ENCODE peak calls at places on chromosome 17, in eight cellular contexts. One of them, this sample, is unnamed.

GRCh38 chr17:35752471-35752870 is 568 bp downstream of the GAS2L2 start:
- DNase-seq in Peyer's patch: no peak
- DNase-seq in tibial artery: no peak
- DNase-seq in left ventricle myocardium inferior: no peak
- DNase-seq in suprapubic skin: no peak
- DNase-seq in fibroblast of lung: no peak
- DNase-seq in K562: no peak
- DNase-seq in HFFc6: no peak
- DNase-seq in this sample: no peak

GRCh38 chr17:44932526-44933097 is 15.0 kb downstream of the KIF18B start:
- DNase-seq in Peyer's patch: no peak
- DNase-seq in tibial artery: peak
- DNase-seq in left ventricle myocardium inferior: peak
- DNase-seq in suprapubic skin: no peak
- DNase-seq in fibroblast of lung: no peak
- DNase-seq in K562: no peak
- DNase-seq in HFFc6: no peak
- DNase-seq in this sample: no peak

GRCh38 chr17:65064452-65065019 is 8.0 kb upstream of the GNA13 start:
- DNase-seq in Peyer's patch: no peak
- DNase-seq in tibial artery: no peak
- DNase-seq in left ventricle myocardium inferior: no peak
- DNase-seq in suprapubic skin: no peak
- DNase-seq in fibroblast of lung: peak
- DNase-seq in K562: peak
- DNase-seq in HFFc6: peak
- DNase-seq in this sample: no peak

GRCh38 chr17:75242461-75243042 is 18.9 kb downstream of the GGA3 start:
- DNase-seq in Peyer's patch: peak
- DNase-seq in tibial artery: no peak
- DNase-seq in left ventricle myocardium inferior: no peak
- DNase-seq in suprapubic skin: no peak
- DNase-seq in fibroblast of lung: no peak
- DNase-seq in K562: no peak
- DNase-seq in HFFc6: no peak
- DNase-seq in this sample: no peak

GRCh38 chr17:79810138-79811027 is 13.5 kb upstream of the CBX8 start:
- DNase-seq in Peyer's patch: peak
- DNase-seq in tibial artery: no peak
- DNase-seq in left ventricle myocardium inferior: peak
- DNase-seq in suprapubic skin: peak
- DNase-seq in fibroblast of lung: peak
- DNase-seq in K562: peak
- DNase-seq in HFFc6: peak
- DNase-seq in this sample: peak

GRCh38 chr17:29836643-29837042 is 93.4 kb downstream of the SSH2 start:
- DNase-seq in Peyer's patch: no peak
- DNase-seq in tibial artery: no peak
- DNase-seq in left ventricle myocardium inferior: no peak
- DNase-seq in suprapubic skin: no peak
- DNase-seq in fibroblast of lung: peak
- DNase-seq in K562: no peak
- DNase-seq in HFFc6: peak
- DNase-seq in this sample: no peak

GRCh38 chr17:83096401-83097220 is 17.2 kb downstream of the METRNL start:
- DNase-seq in Peyer's patch: no peak
- DNase-seq in tibial artery: no peak
- DNase-seq in left ventricle myocardium inferior: no peak
- DNase-seq in suprapubic skin: no peak
- DNase-seq in fibroblast of lung: no peak
- DNase-seq in K562: no peak
- DNase-seq in HFFc6: no peak
- DNase-seq in this sample: no peak

GRCh38 chr17:21019976-21020575 is 22.7 kb downstream of the USP22 start:
- DNase-seq in Peyer's patch: peak
- DNase-seq in tibial artery: peak
- DNase-seq in left ventricle myocardium inferior: peak
- DNase-seq in suprapubic skin: no peak
- DNase-seq in fibroblast of lung: no peak
- DNase-seq in K562: no peak
- DNase-seq in HFFc6: peak
- DNase-seq in this sample: no peak

GRCh38 chr17:82849076-82849945 is 9.5 kb upstream of the ZNF750 start:
- DNase-seq in Peyer's patch: no peak
- DNase-seq in tibial artery: no peak
- DNase-seq in left ventricle myocardium inferior: no peak
- DNase-seq in suprapubic skin: no peak
- DNase-seq in fibroblast of lung: no peak
- DNase-seq in K562: no peak
- DNase-seq in HFFc6: no peak
- DNase-seq in this sample: no peak

GRCh38 chr17:45223541-45224528 is 2.1 kb downstream of the FMNL1 start:
- DNase-seq in Peyer's patch: peak
- DNase-seq in tibial artery: no peak
- DNase-seq in left ventricle myocardium inferior: no peak
- DNase-seq in suprapubic skin: no peak
- DNase-seq in fibroblast of lung: no peak
- DNase-seq in K562: no peak
- DNase-seq in HFFc6: no peak
- DNase-seq in this sample: no peak

GRCh38 chr17:9242983-9243382 is 221.7 kb downstream of the NTN1 start:
- DNase-seq in Peyer's patch: no peak
- DNase-seq in tibial artery: no peak
- DNase-seq in left ventricle myocardium inferior: no peak
- DNase-seq in suprapubic skin: peak
- DNase-seq in fibroblast of lung: no peak
- DNase-seq in K562: no peak
- DNase-seq in HFFc6: no peak
- DNase-seq in this sample: no peak

GRCh38 chr17:9242497-9242881 is 221.2 kb downstream of the NTN1 start:
- DNase-seq in Peyer's patch: no peak
- DNase-seq in tibial artery: no peak
- DNase-seq in left ventricle myocardium inferior: no peak
- DNase-seq in suprapubic skin: peak
- DNase-seq in fibroblast of lung: no peak
- DNase-seq in K562: no peak
- DNase-seq in HFFc6: no peak
- DNase-seq in this sample: no peak

GRCh38 chr17:9241774-9242496 is 220.6 kb downstream of the NTN1 start:
- DNase-seq in Peyer's patch: no peak
- DNase-seq in tibial artery: no peak
- DNase-seq in left ventricle myocardium inferior: peak
- DNase-seq in suprapubic skin: peak
- DNase-seq in fibroblast of lung: no peak
- DNase-seq in K562: no peak
- DNase-seq in HFFc6: no peak
- DNase-seq in this sample: no peak

GRCh38 chr17:9241371-9241712 is 220.0 kb downstream of the NTN1 start:
- DNase-seq in Peyer's patch: no peak
- DNase-seq in tibial artery: peak
- DNase-seq in left ventricle myocardium inferior: peak
- DNase-seq in suprapubic skin: peak
- DNase-seq in fibroblast of lung: peak
- DNase-seq in K562: no peak
- DNase-seq in HFFc6: no peak
- DNase-seq in this sample: no peak

GRCh38 chr17:9244066-9245052 is 223.0 kb downstream of the NTN1 start:
- DNase-seq in Peyer's patch: no peak
- DNase-seq in tibial artery: peak
- DNase-seq in left ventricle myocardium inferior: no peak
- DNase-seq in suprapubic skin: peak
- DNase-seq in fibroblast of lung: peak
- DNase-seq in K562: no peak
- DNase-seq in HFFc6: peak
- DNase-seq in this sample: no peak
- TF ChIP-seq CTCF in Peyer's patch: no peak
- TF ChIP-seq CTCF in tibial artery: no peak
- TF ChIP-seq CTCF in left ventricle myocardium inferior: no peak
- TF ChIP-seq CTCF in suprapubic skin: no peak
- TF ChIP-seq CTCF in fibroblast of lung: no peak
- TF ChIP-seq CTCF in K562: no peak
- TF ChIP-seq CTCF in HFFc6: no peak
- TF ChIP-seq CTCF in this sample: no peak

DNA sequence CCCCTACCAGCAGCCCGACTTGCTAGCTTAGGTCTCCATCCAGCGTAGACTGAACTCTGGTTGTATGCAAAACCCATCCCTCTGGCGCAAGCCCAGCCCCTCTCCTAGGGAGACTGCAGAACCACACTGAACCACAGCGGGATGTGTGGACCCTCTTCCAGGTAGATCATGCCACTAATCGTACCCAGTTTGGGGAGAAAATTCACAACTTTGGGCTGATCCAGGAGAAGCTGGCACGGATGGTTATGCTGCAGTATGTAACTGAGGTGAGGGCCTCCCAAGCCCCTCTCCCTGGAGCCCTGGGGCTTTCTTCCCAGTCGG is 3.2 kb downstream of the ACADVL start:
- DNase-seq in Peyer's patch: no peak
- DNase-seq in tibial artery: no peak
- DNase-seq in left ventricle myocardium inferior: no peak
- DNase-seq in suprapubic skin: no peak
- DNase-seq in fibroblast of lung: no peak
- DNase-seq in K562: no peak
- DNase-seq in HFFc6: no peak
- DNase-seq in this sample: no peak
- TF ChIP-seq CTCF in Peyer's patch: no peak
- TF ChIP-seq CTCF in tibial artery: no peak
- TF ChIP-seq CTCF in left ventricle myocardium inferior: no peak
- TF ChIP-seq CTCF in suprapubic skin: no peak
- TF ChIP-seq CTCF in fibroblast of lung: no peak
- TF ChIP-seq CTCF in K562: no peak
- TF ChIP-seq CTCF in HFFc6: no peak
- TF ChIP-seq CTCF in this sample: no peak

GRCh38 chr17:17141860-17142552 is 64.1 kb downstream of the PLD6 start:
- DNase-seq in Peyer's patch: no peak
- DNase-seq in tibial artery: no peak
- DNase-seq in left ventricle myocardium inferior: peak
- DNase-seq in suprapubic skin: no peak
- DNase-seq in fibroblast of lung: peak
- DNase-seq in K562: peak
- DNase-seq in HFFc6: peak
- DNase-seq in this sample: no peak
- TF ChIP-seq CTCF in Peyer's patch: peak
- TF ChIP-seq CTCF in tibial artery: peak
- TF ChIP-seq CTCF in left ventricle myocardium inferior: peak
- TF ChIP-seq CTCF in suprapubic skin: peak
- TF ChIP-seq CTCF in fibroblast of lung: peak
- TF ChIP-seq CTCF in K562: peak
- TF ChIP-seq CTCF in HFFc6: peak
- TF ChIP-seq CTCF in this sample: peak

GRCh38 chr17:56833812-56834379 is at the start of the genes C17orf67 and DGKE:
- DNase-seq in Peyer's patch: peak
- DNase-seq in tibial artery: peak
- DNase-seq in left ventricle myocardium inferior: peak
- DNase-seq in suprapubic skin: peak
- DNase-seq in fibroblast of lung: peak
- DNase-seq in K562: peak
- DNase-seq in HFFc6: peak
- DNase-seq in this sample: peak

GRCh38 chr17:56832446-56832845 is 1.3 kb downstream of the C17orf67 start:
- DNase-seq in Peyer's patch: no peak
- DNase-seq in tibial artery: no peak
- DNase-seq in left ventricle myocardium inferior: no peak
- DNase-seq in suprapubic skin: no peak
- DNase-seq in fibroblast of lung: no peak
- DNase-seq in K562: no peak
- DNase-seq in HFFc6: no peak
- DNase-seq in this sample: no peak

GRCh38 chr17:56831364-56832095 is 2.2 kb downstream of the C17orf67 start:
- DNase-seq in Peyer's patch: no peak
- DNase-seq in tibial artery: no peak
- DNase-seq in left ventricle myocardium inferior: no peak
- DNase-seq in suprapubic skin: no peak
- DNase-seq in fibroblast of lung: no peak
- DNase-seq in K562: no peak
- DNase-seq in HFFc6: no peak
- DNase-seq in this sample: no peak

GRCh38 chr17:56834380-56835258 is 668 bp downstream of the DGKE start:
- DNase-seq in Peyer's patch: peak
- DNase-seq in tibial artery: peak
- DNase-seq in left ventricle myocardium inferior: peak
- DNase-seq in suprapubic skin: peak
- DNase-seq in fibroblast of lung: peak
- DNase-seq in K562: peak
- DNase-seq in HFFc6: peak
- DNase-seq in this sample: peak

GRCh38 chr17:56833023-56833811 is 503 bp downstream of the C17orf67 start:
- DNase-seq in Peyer's patch: peak
- DNase-seq in tibial artery: peak
- DNase-seq in left ventricle myocardium inferior: peak
- DNase-seq in suprapubic skin: peak
- DNase-seq in fibroblast of lung: peak
- DNase-seq in K562: peak
- DNase-seq in HFFc6: peak
- DNase-seq in this sample: peak
- TF ChIP-seq CTCF in Peyer's patch: no peak
- TF ChIP-seq CTCF in tibial artery: no peak
- TF ChIP-seq CTCF in left ventricle myocardium inferior: no peak
- TF ChIP-seq CTCF in suprapubic skin: no peak
- TF ChIP-seq CTCF in fibroblast of lung: no peak
- TF ChIP-seq CTCF in K562: no peak
- TF ChIP-seq CTCF in HFFc6: no peak
- TF ChIP-seq CTCF in this sample: no peak

GRCh38 chr17:73196500-73196899 is 3.6 kb downstream of the COG1 start:
- DNase-seq in Peyer's patch: no peak
- DNase-seq in tibial artery: peak
- DNase-seq in left ventricle myocardium inferior: no peak
- DNase-seq in suprapubic skin: no peak
- DNase-seq in fibroblast of lung: peak
- DNase-seq in K562: no peak
- DNase-seq in HFFc6: peak
- DNase-seq in this sample: no peak
- TF ChIP-seq CTCF in Peyer's patch: no peak
- TF ChIP-seq CTCF in tibial artery: no peak
- TF ChIP-seq CTCF in left ventricle myocardium inferior: peak
- TF ChIP-seq CTCF in suprapubic skin: no peak
- TF ChIP-seq CTCF in fibroblast of lung: peak
- TF ChIP-seq CTCF in K562: peak
- TF ChIP-seq CTCF in HFFc6: peak
- TF ChIP-seq CTCF in this sample: peak

GRCh38 chr17:38577244-38577643 is 28.5 kb downstream of the SRCIN1 start:
- DNase-seq in Peyer's patch: no peak
- DNase-seq in tibial artery: no peak
- DNase-seq in left ventricle myocardium inferior: no peak
- DNase-seq in suprapubic skin: no peak
- DNase-seq in fibroblast of lung: no peak
- DNase-seq in K562: no peak
- DNase-seq in HFFc6: no peak
- DNase-seq in this sample: no peak
- TF ChIP-seq CTCF in Peyer's patch: no peak
- TF ChIP-seq CTCF in tibial artery: no peak
- TF ChIP-seq CTCF in left ventricle myocardium inferior: no peak
- TF ChIP-seq CTCF in suprapubic skin: no peak
- TF ChIP-seq CTCF in fibroblast of lung: no peak
- TF ChIP-seq CTCF in K562: no peak
- TF ChIP-seq CTCF in HFFc6: no peak
- TF ChIP-seq CTCF in this sample: no peak